ENCODE peak calls at places on chromosomes 1 and 21, in five cellular contexts. T is SJSA1; O is OCI-LY7; W is CD8-positive, alpha-beta memory T cell; G is mammary epithelial cell. Y is an unnamed sample. For H3K4me1, the result is how much of the 10 kb centered on the place peaks cover.

GRCh38 chr1:204041803-204042505 is 31.0 kb upstream of the SOX13 start:
- DNase-seq in T (no peak), W (no peak), O (no peak), G (no peak), Y (no peak)

GRCh38 chr1:223628233-223628632 is 37.3 kb downstream of the CAPN8 start:
- DNase-seq in G (no peak), T (peak), W (no peak), O (peak), Y (peak)

GRCh38 chr1:204130178-204130577 is 21.7 kb downstream of the ETNK2 start:
- DNase-seq in O (no peak), W (no peak), T (no peak), G (no peak), Y (peak)

GRCh38 chr1:210239295-210240155 is 6.9 kb downstream of the SERTAD4 start:
- DNase-seq in O (no peak), W (no peak), T (peak), G (peak), Y (no peak)

GRCh38 chr1:57188169-57188568 is 222.4 kb upstream of the C8B start:
- DNase-seq in W (no peak), G (peak), O (no peak), T (no peak), Y (no peak)

GRCh38 chr21:42003051-42003461 is 7.1 kb downstream of the ZBTB21 start:
- DNase-seq in O (no peak), W (no peak), G (peak), T (no peak), Y (no peak)

GRCh38 chr1:18294437-18295176 is 186.1 kb upstream of the KLHDC7A start:
- DNase-seq in G (no peak), T (no peak), W (no peak), O (no peak), Y (no peak)

GRCh38 chr1:25523512-25523911 is 19.9 kb upstream of the LDLRAP1 start:
- DNase-seq in T (no peak), G (no peak), W (peak), O (peak), Y (no peak)

GRCh38 chr1:61782771-61783170 is 40.5 kb downstream of the PATJ start:
- DNase-seq in O (no peak), T (no peak), G (no peak), W (peak), Y (no peak)

GRCh38 chr1:40039245-40039756 is 1.2 kb upstream of the CAP1 start:
- DNase-seq in W (no peak), T (no peak), G (no peak), O (peak), Y (peak)

GRCh38 chr1:167439301-167439988 is 78.9 kb downstream of the CD247 start:
- DNase-seq in G (peak), T (no peak), W (no peak), O (peak), Y (peak)

GRCh38 chr1:22491995-22492726 is 40.5 kb downstream of the ZBTB40 start:
- DNase-seq in T (no peak), O (no peak), W (no peak), G (no peak), Y (no peak)

GRCh38 chr21:45618287-45618686 is 25.2 kb upstream of the PCBP3 start:
- DNase-seq in G (no peak), O (no peak), W (no peak), T (no peak), Y (peak)

GRCh38 chr1:209395169-209395568 is 188.3 kb upstream of the CAMK1G start:
- DNase-seq in O (no peak), T (no peak), W (no peak), G (no peak), Y (no peak)

GRCh38 chr1:182385885-182386853 is 5.4 kb downstream of the GLUL start:
- DNase-seq in W (no peak), T (no peak), G (no peak), O (no peak), Y (no peak)

DNA sequence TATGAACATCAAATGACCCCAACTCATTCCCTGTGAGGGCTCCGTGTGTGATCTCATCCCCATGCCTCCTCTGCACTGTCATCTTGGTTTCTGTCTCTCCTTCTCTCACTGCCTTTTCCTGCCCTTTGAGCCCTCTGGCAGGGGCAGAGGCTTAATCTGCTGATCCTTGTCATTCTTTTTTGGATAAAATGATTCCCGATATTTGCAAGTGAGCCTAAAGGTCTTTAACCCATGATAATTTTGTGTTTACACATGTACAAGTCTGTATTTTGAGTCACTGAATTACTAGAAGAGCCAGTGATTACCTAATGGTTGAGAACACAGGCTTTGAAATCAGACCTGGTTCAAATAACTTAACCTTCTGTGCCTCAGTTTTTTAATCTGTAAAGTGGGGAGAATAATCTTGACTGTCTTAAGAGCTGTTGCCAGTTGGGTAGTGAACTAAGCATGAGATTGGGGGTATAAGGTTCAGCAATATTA is 1.8 kb downstream of the ECHDC2 start:
- DNase-seq in G (no peak), W (no peak), O (no peak), T (no peak), Y (no peak)
- H3K27ac ChIP-seq in G (no peak), W (no peak), O (no peak), T (no peak), Y (peak)

GRCh38 chr1:197773856-197774255 is 1.4 kb downstream of the DENND1B start:
- DNase-seq in T (no peak), W (no peak), G (no peak), O (peak), Y (no peak)
- H3K4me1 ChIP-seq in T (under half), W (half or more), G (under half), O (half or more), Y (under half)

GRCh38 chr1:227759345-227760300 is 24.4 kb downstream of the SNAP47 start:
- DNase-seq in G (peak), T (peak), W (no peak), O (no peak), Y (no peak)
- H3K27ac ChIP-seq in G (no peak), T (no peak), W (no peak), O (no peak), Y (no peak)

GRCh38 chr1:54367613-54368012 is 38.6 kb downstream of the SSBP3 start:
- DNase-seq in O (no peak), W (no peak), G (no peak), T (no peak), Y (no peak)
- H3K4me1 ChIP-seq in O (under half), W (under half), G (under half), T (under half), Y (under half)

DNA sequence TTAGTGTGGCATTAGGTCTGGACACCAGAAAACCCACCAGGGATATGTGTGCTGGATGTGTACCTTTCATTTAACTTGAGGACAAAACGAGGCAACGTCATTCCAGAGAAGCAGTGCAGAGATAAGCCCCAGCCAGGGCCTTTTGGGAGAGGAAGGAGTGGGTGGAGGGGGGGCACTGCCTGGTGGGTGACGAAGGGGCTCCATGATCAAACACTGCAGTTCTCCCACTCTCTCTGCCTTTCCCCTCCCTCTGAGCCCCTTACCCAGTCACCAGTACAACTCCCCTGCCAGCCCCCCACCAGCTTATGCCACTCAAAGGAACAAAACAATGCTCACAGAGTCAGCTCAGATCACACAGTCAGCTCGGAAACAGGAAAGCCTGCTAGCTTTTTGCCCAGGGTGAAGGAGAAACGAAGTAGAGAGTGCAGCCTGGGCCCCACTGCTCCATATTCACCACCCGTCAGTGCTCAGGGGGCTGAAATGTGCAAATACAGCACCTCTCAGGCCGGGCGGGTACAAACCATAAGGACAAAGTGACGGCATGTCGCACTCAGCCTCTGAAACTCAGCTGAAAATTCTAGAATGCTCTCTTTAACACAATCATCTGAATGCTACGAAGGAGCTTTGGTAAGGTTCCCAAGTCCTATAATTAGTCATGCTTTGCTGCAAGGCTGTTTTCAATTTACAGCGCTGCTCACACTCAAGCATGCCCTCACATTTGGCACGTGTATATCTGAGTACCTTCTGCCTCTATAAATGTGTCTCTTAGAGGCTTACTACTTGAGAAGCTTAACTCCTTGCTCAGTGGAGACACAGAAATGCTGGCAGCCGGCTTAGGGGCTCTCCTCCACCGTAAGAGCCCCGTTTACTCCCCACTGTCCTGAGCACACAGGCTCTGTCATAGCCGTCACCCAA is 65.8 kb upstream of the RAB4A start:
- DNase-seq in G (no peak), O (no peak), W (no peak), T (no peak), Y (peak)
- H3K27ac ChIP-seq in G (no peak), O (no peak), W (no peak), T (no peak), Y (no peak)

DNA sequence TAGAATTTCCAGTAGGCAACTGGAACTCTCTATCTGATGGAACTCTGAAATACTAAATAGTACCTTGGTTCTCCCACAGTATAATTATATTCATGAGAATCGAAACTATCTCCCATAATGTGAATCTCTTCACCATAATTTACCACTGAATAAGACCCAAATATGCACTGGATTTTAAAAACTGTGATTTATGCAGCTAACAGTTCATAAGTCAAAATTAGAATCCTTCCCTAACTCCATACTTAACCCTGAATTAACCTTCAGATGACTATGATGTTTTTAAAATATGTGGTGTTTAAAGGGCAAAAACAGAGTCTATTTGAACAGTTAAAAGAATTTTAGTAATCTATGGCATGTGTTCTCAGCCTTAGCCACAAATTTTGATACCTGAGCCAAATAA is 22.9 kb upstream of the SLC44A3 start:
- DNase-seq in T (no peak), W (no peak), G (no peak), O (no peak), Y (no peak)
- H3K4me1 ChIP-seq in T (under half), W (under half), G (under half), O (under half), Y (under half)

GRCh38 chr1:20380616-20381035 is 90.0 kb downstream of the VWA5B1 start:
- DNase-seq in O (peak), W (no peak), T (peak), G (peak), Y (peak)

GRCh38 chr1:20379075-20379474 is 88.4 kb downstream of the VWA5B1 start:
- DNase-seq in O (no peak), W (no peak), G (no peak), T (no peak), Y (no peak)

GRCh38 chr1:20381045-20381641 is 90.5 kb downstream of the VWA5B1 start:
- DNase-seq in G (no peak), W (no peak), O (peak), T (no peak), Y (no peak)

GRCh38 chr1:20381961-20382360 is 91.3 kb downstream of the VWA5B1 start:
- DNase-seq in O (no peak), G (no peak), W (no peak), T (no peak), Y (no peak)

DNA sequence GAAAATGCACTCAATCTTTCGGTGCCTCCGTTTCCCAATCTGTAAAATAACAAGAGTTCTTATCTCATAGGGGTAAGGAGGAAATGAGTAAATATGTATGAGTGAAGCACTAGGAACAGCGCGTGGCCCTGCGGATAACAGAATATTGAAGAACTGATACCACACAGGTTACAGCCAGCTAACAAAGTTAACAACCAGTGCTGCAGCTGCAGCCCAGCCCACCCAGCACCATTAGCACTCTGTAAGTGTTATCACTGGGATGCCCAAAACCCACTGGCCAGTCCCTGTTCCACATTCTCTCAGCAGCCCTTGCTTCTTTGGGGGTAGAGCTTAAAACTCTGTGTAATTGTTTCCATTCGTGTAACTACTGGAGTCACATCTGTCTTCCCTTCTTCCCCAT is 89.5 kb downstream of the VWA5B1 start:
- DNase-seq in T (no peak), O (peak), W (no peak), G (no peak), Y (no peak)
- H3K27ac ChIP-seq in T (peak), O (peak), W (no peak), G (no peak), Y (no peak)

GRCh38 chr1:236862615-236863211 is 67.6 kb downstream of the MTR start:
- DNase-seq in W (no peak), O (no peak), T (no peak), G (no peak), Y (peak)

GRCh38 chr1:236860674-236861073 is 65.6 kb downstream of the MTR start:
- DNase-seq in W (no peak), O (no peak), G (no peak), T (no peak), Y (no peak)

GRCh38 chr1:236864211-236864610 is 69.1 kb downstream of the MTR start:
- DNase-seq in T (no peak), W (no peak), G (no peak), O (no peak), Y (no peak)

GRCh38 chr1:236861560-236862230 is 66.6 kb downstream of the MTR start:
- DNase-seq in O (no peak), T (no peak), W (no peak), G (no peak), Y (no peak)

GRCh38 chr1:236862231-236862591 is 67.1 kb downstream of the MTR start:
- DNase-seq in T (no peak), W (no peak), G (no peak), O (no peak), Y (no peak)
- H3K4me1 ChIP-seq in T (under half), W (under half), G (under half), O (under half), Y (under half)

DNA sequence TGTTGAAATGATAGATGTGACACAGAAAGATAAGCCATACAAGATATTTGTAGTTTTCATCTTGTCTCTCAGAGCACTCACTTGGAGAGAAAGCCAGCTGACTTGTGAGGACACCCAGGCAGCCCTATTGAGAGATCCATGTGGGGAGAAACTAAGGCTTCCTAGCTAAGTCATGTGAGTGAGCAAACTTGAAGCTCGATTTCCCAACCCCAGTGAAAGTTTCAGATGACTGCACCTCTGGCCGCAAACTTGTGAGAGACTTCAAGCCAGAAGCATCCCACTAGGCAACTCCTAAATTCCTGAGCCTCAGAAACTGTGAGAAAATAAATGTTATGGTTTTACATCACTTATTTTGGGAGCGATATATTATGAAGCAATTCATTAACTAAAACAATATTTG is 832.3 kb downstream of the LTN1 start:
- DNase-seq in G (no peak), W (no peak), T (no peak), O (no peak), Y (no peak)
- H3K27ac ChIP-seq in G (no peak), W (no peak), T (no peak), O (no peak), Y (no peak)

DNA sequence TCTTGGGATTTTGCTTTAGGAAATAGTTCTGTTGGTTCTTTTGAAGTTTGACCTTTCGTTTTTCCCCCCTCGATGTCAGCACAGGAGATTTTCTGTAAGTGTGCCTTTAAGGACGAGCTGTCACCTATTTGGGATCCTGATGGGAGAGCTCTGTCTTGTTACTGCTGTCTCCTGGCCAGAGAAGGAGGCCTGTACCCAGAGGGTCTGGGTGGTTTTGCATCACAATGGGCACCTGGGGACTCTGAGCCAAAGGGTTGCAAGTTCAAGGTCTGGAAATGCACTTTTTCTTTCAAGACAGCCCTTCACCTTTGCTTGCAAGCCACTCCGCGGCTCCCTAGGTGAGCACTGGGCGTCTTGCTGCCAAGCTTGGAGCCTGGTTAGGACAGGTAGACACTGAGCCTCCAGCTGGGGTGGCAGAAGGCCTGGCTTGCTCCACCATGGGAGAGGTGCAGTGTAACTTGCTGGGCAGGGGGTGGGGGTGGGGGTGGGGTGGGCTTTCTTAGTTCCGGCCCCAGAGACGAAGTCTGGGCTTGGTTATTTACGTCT is 2.9 kb downstream of the AJAP1 start:
- DNase-seq in G (no peak), W (no peak), O (no peak), T (no peak), Y (no peak)
- H3K4me1 ChIP-seq in G (under half), W (under half), O (under half), T (under half), Y (under half)